ENCODE peak calls at places on chromosomes 3 and 15, in six cellular contexts. H is IMR-90, Y is mesenchymal stem cell, V is H9, B is H1, P is trophoblast cell. D is an unnamed sample.

GRCh38 chr3:78430741-78431140 is 1337.1 kb downstream of the ROBO1 start:
- DNase-seq in H (no peak), Y (no peak), V (no peak), B (no peak), P (no peak), D (no peak)

GRCh38 chr3:186290791-186291190 is 71.2 kb downstream of the DGKG start:
- DNase-seq in H (no peak), Y (no peak), V (no peak), B (no peak), P (no peak), D (no peak)

GRCh38 chr15:42160110-42160509 is 3.7 kb upstream of the PLA2G4F start:
- DNase-seq in H (no peak), Y (no peak), V (no peak), B (no peak), P (no peak), D (no peak)

GRCh38 chr3:15768421-15769255 is 29.1 kb downstream of the ANKRD28 start:
- DNase-seq in H (peak; percentile 97), Y (peak; percentile 97), V (no peak), B (no peak), P (peak; percentile 95), D (no peak)

GRCh38 chr15:101477851-101478353 is 11.6 kb downstream of the PCSK6 start:
- DNase-seq in H (no peak), Y (no peak), V (no peak), B (no peak), P (peak; percentile 47), D (no peak)

GRCh38 chr3:146250449-146251382 is at the start of gene PLSCR4:
- DNase-seq in H (peak; percentile 47), Y (peak; percentile 65), V (peak; percentile 47), B (peak; percentile 65), P (peak; percentile 70), D (peak; percentile 27)

GRCh38 chr3:144809381-144809780 is 837.8 kb downstream of the DIPK2A start:
- DNase-seq in H (no peak), Y (no peak), V (no peak), B (no peak), P (no peak), D (no peak)

GRCh38 chr3:114128231-114128630 is 50.6 kb downstream of the DRD3 start:
- DNase-seq in H (peak; percentile 36), Y (peak; percentile 62), V (no peak), B (no peak), P (peak; percentile 88), D (no peak)

GRCh38 chr15:20344601-20345400 is 196.8 kb downstream of the GOLGA6L6 start:
- DNase-seq in H (no peak), Y (no peak), V (peak; percentile 33), B (no peak), P (no peak), D (no peak)

GRCh38 chr3:141487419-141488345 is 855 bp downstream of the RASA2 start:
- DNase-seq in H (peak; percentile 44), Y (peak; percentile 67), V (peak; percentile 72), B (peak; percentile 82), P (peak; percentile 90), D (peak; percentile 66)

GRCh38 chr3:160697628-160698382 is 20.8 kb downstream of the ARL14 start:
- DNase-seq in H (peak; percentile 63), Y (peak; percentile 83), V (no peak), B (no peak), P (peak; percentile 24), D (no peak)

GRCh38 chr15:71733122-71733521 is 77.2 kb upstream of the NR2E3 start:
- DNase-seq in H (no peak), Y (no peak), V (no peak), B (no peak), P (no peak), D (no peak)

GRCh38 chr3:17874630-17875029 is 132.2 kb upstream of the TBC1D5 start:
- DNase-seq in H (no peak), Y (no peak), V (no peak), B (no peak), P (no peak), D (no peak)

GRCh38 chr3:37986479-37987314 is 3.9 kb upstream of the VILL start:
- DNase-seq in H (no peak), Y (no peak), V (no peak), B (no peak), P (no peak), D (no peak)

GRCh38 chr3:5568451-5568850 is 380.9 kb downstream of the EDEM1 start:
- DNase-seq in H (no peak), Y (no peak), V (peak; percentile 43), B (no peak), P (peak; percentile 74), D (no peak)

GRCh38 chr3:150605998-150606641 is 3.0 kb downstream of the SELENOT start:
- DNase-seq in H (no peak), Y (no peak), V (no peak), B (no peak), P (no peak), D (no peak)

GRCh38 chr3:24495334-24495994 is 814 bp upstream of the THRB start:
- DNase-seq in H (no peak), Y (peak; percentile 62), V (peak; percentile 70), B (no peak), P (peak; percentile 74), D (peak; percentile 31)

GRCh38 chr3:24496529-24497482 is 2.2 kb upstream of the THRB start:
- DNase-seq in H (peak; percentile 4), Y (peak; percentile 79), V (peak; percentile 84), B (peak; percentile 73), P (peak; percentile 91), D (peak; percentile 35)

GRCh38 chr3:24494616-24495333 is at the start of gene THRB:
- DNase-seq in H (no peak), Y (peak; percentile 76), V (peak; percentile 81), B (peak; percentile 82), P (peak; percentile 73), D (peak; percentile 63)

GRCh38 chr3:24492971-24493551 is 1.6 kb downstream of the THRB start:
- DNase-seq in H (no peak), Y (no peak), V (no peak), B (no peak), P (peak; percentile 12), D (no peak)

GRCh38 chr3:24493951-24494615 is 567 bp downstream of the THRB start:
- DNase-seq in H (no peak), Y (peak; percentile 86), V (peak; percentile 57), B (peak; percentile 70), P (peak; percentile 75), D (peak; percentile 18)
- H3K23ac ChIP-seq in H (no peak overlapping the region), Y (no peak overlapping the region), V (no peak overlapping the region), B (no peak overlapping the region), P (peak overlapping the region; percentile 48), D (no peak overlapping the region)

GRCh38 chr3:11634974-11635612 is 8.6 kb downstream of the VGLL4 start:
- DNase-seq in H (no peak), Y (no peak), V (no peak), B (no peak), P (no peak), D (no peak)
- H3K14ac ChIP-seq in H (peak overlapping the region; percentile 29), Y (no peak overlapping the region), V (no peak overlapping the region), B (no peak overlapping the region), P (no peak overlapping the region), D (no peak overlapping the region)

GRCh38 chr3:102356506-102356905 is 78.3 kb upstream of the ZPLD1 start:
- DNase-seq in H (no peak), Y (no peak), V (no peak), B (no peak), P (peak; percentile 76), D (no peak)

GRCh38 chr3:102353148-102353547 is 81.7 kb upstream of the ZPLD1 start:
- DNase-seq in H (no peak), Y (no peak), V (no peak), B (no peak), P (no peak), D (no peak)

GRCh38 chr3:102353804-102354203 is 81.0 kb upstream of the ZPLD1 start:
- DNase-seq in H (no peak), Y (no peak), V (no peak), B (no peak), P (peak; percentile 20), D (no peak)

GRCh38 chr3:102360211-102360610 is 74.6 kb upstream of the ZPLD1 start:
- DNase-seq in H (no peak), Y (no peak), V (no peak), B (no peak), P (no peak), D (no peak)

GRCh38 chr3:102354818-102355515 is 79.8 kb upstream of the ZPLD1 start:
- DNase-seq in H (peak; percentile 30), Y (peak; percentile 74), V (no peak), B (no peak), P (peak; percentile 49), D (no peak)
- H4K8ac ChIP-seq in H (no peak overlapping the region), Y (no peak overlapping the region), V (no peak overlapping the region), B (no peak overlapping the region), P (no peak overlapping the region), D (no peak overlapping the region)

DNA sequence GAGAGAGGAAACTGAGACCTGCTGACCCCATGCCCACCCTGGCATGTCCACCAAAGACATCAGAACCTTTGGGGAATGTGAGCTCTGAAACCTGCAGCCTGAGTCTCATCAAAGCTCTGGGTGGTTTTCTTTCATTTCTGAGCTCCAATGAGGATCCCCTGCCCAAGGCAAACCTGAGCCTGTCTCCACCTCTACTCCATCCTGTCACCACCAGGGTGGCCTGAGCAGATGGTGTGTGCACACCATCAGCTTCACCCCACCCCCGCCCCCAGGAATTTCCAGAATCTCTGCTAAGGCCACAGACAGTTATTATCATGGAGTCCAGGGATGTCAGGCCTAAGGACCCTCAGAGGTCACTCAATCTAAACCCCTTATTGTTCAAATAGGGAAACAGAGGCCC is 1.3 kb downstream of the XIRP1 start:
- DNase-seq in H (no peak), Y (no peak), V (peak; percentile 28), B (no peak), P (no peak), D (no peak)
- H3K23ac ChIP-seq in H (no peak overlapping the region), Y (no peak overlapping the region), V (no peak overlapping the region), B (no peak overlapping the region), P (no peak overlapping the region), D (no peak overlapping the region)

DNA sequence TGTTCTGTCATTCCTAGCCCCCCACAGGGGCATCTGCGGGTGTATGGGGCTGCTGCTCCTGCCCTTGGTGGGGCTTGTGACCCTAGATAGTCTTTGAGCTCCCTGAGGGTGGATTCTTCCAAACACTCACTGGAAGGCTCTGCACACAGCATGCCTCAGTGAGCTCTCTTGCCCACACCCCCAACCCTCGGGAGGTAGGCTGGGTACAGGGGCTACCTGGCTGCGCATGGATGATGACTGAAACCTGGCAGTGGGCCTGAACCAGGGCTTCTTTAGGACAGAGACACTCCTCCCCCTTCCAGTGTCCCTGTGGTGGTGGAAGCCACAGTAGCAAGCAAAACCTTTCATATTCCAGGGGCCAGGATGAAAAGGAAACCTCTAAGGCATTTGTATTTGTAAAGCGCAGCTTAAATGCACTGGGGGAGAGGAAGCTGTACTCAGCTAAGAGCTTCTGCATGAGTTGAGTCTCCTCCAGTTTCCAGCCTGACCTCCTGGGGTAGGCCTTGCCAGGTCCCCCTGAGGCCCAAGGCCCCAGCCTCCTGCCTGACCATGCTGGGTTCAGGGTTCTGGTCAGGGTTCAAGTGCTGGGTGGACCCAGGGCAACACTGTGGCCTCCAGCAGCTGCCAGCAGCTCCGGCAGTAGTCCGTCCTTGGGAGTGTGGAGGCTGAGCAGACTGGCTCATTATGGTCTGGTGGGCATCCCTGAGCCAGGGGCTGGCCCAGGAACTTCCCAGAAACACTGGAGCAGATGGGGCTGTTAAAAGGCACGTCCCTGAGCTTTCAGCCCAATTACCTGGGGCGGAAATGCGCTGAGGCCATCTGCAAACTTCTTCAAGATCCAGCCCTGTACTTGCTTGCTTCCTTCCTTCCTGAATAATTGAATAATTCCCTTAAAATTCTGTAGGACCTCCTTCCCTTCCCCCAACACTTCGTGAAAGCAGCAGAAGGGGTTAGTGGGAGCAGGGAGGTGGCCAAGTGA is 89.7 kb downstream of the HMG20A start:
- DNase-seq in H (no peak), Y (no peak), V (peak; percentile 83), B (peak; percentile 72), P (no peak), D (no peak)
- H3K14ac ChIP-seq in H (no peak overlapping the region), Y (no peak overlapping the region), V (peak overlapping the region; percentile 21), B (no peak overlapping the region), P (no peak overlapping the region), D (no peak overlapping the region)

GRCh38 chr3:184314363-184314699 is at the start of gene EIF4G1:
- DNase-seq in H (peak; percentile 94), Y (peak; percentile 91), V (peak; percentile 94), B (peak; percentile 92), P (peak; percentile 94), D (peak; percentile 87)
- H4K8ac ChIP-seq in H (peak within 1 kb of the TSS; percentile 88), Y (peak within 1 kb of the TSS; percentile 88), V (no peak within 1 kb of the TSS), B (peak within 1 kb of the TSS; percentile 96), P (peak within 1 kb of the TSS; percentile 94), D (no peak within 1 kb of the TSS)

D was measured in neuronal stem cell.